ENCODE peak calls at places on chromosomes 16 and 17, in eight cellular contexts. B, R, J, U, H, E, C and K are unnamed samples.
A peak's percentile ranks its signal among the peaks of the same experiment; 100 is the strongest.

GRCh38 chr17:74541176-74542111 is 4.5 kb downstream of the CD300C start:
- DNase-seq in E (no peak), B (no peak), U (no peak), J (no peak), C (no peak), H (no peak), R (no peak), K (no peak)

GRCh38 chr17:31398381-31399275 is 7.2 kb downstream of the RAB11FIP4 start:
- DNase-seq in B (no peak), C (no peak), H (no peak), U (no peak), J (no peak), E (peak; percentile 22), R (no peak), K (no peak)

GRCh38 chr17:80696964-80697363 is 152.3 kb downstream of the RPTOR start:
- DNase-seq in J (no peak), C (no peak), B (no peak), H (no peak), R (no peak), U (no peak), E (no peak), K (no peak)

GRCh38 chr17:75313941-75314550 is 24.8 kb upstream of the SLC25A19 start:
- DNase-seq in B (no peak), R (no peak), U (peak; percentile 53), H (no peak), E (no peak), J (peak; percentile 48), C (peak; percentile 30), K (no peak)

GRCh38 chr16:1057252-1057932 is 15.2 kb upstream of the SSTR5 start:
- DNase-seq in C (no peak), B (no peak), H (no peak), U (no peak), J (no peak), R (no peak), E (no peak), K (no peak)

GRCh38 chr16:85153656-85154091 is 41.4 kb upstream of the CIBAR2 start:
- DNase-seq in C (no peak), J (no peak), E (no peak), R (no peak), B (no peak), U (no peak), H (no peak), K (no peak)

GRCh38 chr16:56538331-56538730 is 18.5 kb upstream of the BBS2 start:
- DNase-seq in U (no peak), J (no peak), B (no peak), C (no peak), H (no peak), E (no peak), R (no peak), K (no peak)

GRCh38 chr17:66220079-66220835 is 9.0 kb downstream of the APOH start:
- DNase-seq in E (no peak), B (no peak), J (no peak), R (no peak), U (no peak), H (no peak), C (no peak), K (no peak)

GRCh38 chr16:79092846-79093245 is 507.7 kb downstream of the MAF start:
- DNase-seq in U (no peak), B (no peak), E (no peak), C (no peak), J (no peak), H (no peak), R (no peak), K (no peak)

GRCh38 chr16:79090966-79091365 is 509.6 kb downstream of the MAF start:
- DNase-seq in U (no peak), C (no peak), H (no peak), B (no peak), R (no peak), E (no peak), J (no peak), K (no peak)

GRCh38 chr16:79093554-79093967 is 507.0 kb downstream of the MAF start:
- DNase-seq in J (peak; percentile 52), U (no peak), C (no peak), R (no peak), E (no peak), H (no peak), B (no peak), K (no peak)

GRCh38 chr16:79088971-79089370 is 511.6 kb downstream of the MAF start:
- DNase-seq in E (no peak), U (no peak), B (no peak), C (no peak), R (no peak), H (no peak), J (no peak), K (no peak)

GRCh38 chr16:79089735-79090284 is 510.7 kb downstream of the MAF start:
- DNase-seq in U (no peak), E (no peak), C (no peak), J (no peak), B (peak; percentile 9), H (no peak), R (no peak), K (peak; percentile 22)
- H3K4me3 ChIP-seq in U (no peak overlapping the region), E (no peak overlapping the region), C (no peak overlapping the region), J (no peak overlapping the region), B (peak overlapping the region; percentile 23), H (no peak overlapping the region), R (peak overlapping the region; percentile 6), K (no peak overlapping the region)

GRCh38 chr16:11374255-11374654 is 29.0 kb downstream of the RMI2 start:
- DNase-seq in E (no peak), H (no peak), U (no peak), R (no peak), C (no peak), J (no peak), B (no peak), K (no peak)

GRCh38 chr16:11367483-11367906 is 22.2 kb downstream of the RMI2 start:
- DNase-seq in E (no peak), B (no peak), C (no peak), U (no peak), J (no peak), R (no peak), H (no peak), K (no peak)

GRCh38 chr16:11370084-11370931 is 25.0 kb downstream of the RMI2 start:
- DNase-seq in E (no peak), B (peak; percentile 57), U (peak; percentile 11), C (no peak), R (no peak), J (peak; percentile 62), H (no peak), K (peak; percentile 48)

GRCh38 chr16:11372924-11373306 is 27.7 kb downstream of the RMI2 start:
- DNase-seq in J (peak; percentile 18), C (no peak), B (no peak), U (no peak), R (no peak), H (no peak), E (no peak), K (no peak)

DNA sequence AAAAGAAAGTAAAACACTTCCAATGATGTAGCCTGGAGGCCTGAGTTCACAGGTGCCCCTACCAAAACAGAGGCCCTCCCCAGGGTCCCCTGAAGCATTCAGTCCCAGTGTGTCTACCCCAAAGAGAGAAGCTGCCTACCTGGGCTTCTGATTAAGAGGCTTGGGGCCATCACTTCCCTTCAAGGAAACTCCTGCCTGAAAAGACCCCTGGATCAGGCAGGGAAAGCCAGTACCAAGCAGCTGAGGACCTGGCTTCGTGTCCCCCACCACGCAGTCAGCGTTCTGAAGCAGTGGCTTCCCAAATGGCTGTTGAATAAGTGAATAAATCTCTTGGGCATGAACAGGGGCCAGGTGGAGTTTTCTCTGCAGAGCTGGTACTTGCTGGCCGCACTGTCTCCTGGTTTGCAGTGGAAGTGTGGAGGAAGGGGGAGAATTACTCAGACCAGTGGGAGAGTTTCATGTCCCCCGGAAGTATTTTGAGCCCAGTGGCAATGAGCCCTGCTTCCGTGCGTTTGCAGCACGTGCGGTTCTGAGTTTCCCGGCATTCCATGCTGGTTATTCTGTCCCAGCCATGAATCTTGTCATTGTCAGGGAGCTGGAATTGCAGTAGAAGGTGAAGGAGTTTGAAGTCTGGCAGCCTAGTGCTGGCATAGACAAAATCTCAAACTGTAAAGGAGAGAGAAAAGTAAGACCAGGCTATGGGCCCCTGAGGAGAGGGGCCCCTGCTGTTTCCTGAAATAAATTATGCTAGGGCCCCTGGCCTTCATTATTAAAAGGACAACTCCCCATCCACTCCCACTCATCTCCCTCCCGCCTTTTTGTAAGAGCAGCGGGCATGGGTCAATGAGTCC is 27.0 kb downstream of the RMI2 start:
- DNase-seq in C (no peak), B (no peak), R (no peak), H (no peak), U (no peak), E (no peak), J (peak; percentile 12), K (no peak)
- TF ChIP-seq CTCF in C (no peak), B (no peak), R (no peak), H (no peak), U (no peak), E (no peak), J (no peak), K (no peak)

GRCh38 chr17:44496815-44497214 is 6.4 kb downstream of the GPATCH8 start:
- DNase-seq in H (no peak), J (no peak), E (no peak), C (no peak), R (no peak), U (peak; percentile 79), B (no peak), K (no peak)

GRCh38 chr17:44503080-44503842 is at the start of gene GPATCH8:
- DNase-seq in H (peak; percentile 95), C (peak; percentile 77), U (peak; percentile 95), E (peak; percentile 84), B (peak; percentile 91), J (peak; percentile 96), R (peak; percentile 85), K (peak; percentile 87)

GRCh38 chr17:44502598-44503079 is 567 bp downstream of the GPATCH8 start:
- DNase-seq in E (no peak), J (no peak), C (no peak), U (no peak), B (no peak), R (no peak), H (peak; percentile 15), K (no peak)

GRCh38 chr17:44501866-44502265 is 1.3 kb downstream of the GPATCH8 start:
- DNase-seq in B (no peak), E (no peak), C (no peak), U (no peak), R (no peak), H (peak; percentile 26), J (no peak), K (no peak)

DNA sequence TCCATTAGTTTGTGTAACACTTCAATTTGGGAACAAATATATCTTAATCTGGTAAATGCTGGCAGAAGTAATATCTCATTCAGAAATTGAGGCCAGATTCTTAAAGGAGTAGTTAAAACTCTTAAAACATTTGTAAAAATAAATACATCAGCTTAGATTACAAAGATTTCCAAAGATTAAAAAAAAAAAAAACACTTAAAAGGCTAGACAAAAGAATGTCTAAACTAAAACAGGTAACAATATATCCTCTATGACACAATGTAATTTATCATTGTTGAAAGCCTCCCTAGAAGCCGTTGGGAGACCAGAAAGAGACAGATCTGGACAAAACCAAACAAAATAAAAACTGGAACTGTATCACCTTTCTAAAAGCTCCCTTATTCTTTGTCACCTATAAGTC is 3.5 kb downstream of the GPATCH8 start:
- DNase-seq in B (no peak), J (no peak), R (no peak), U (no peak), C (no peak), H (no peak), E (no peak), K (no peak)
- H3K4me3 ChIP-seq in B (peak overlapping the region; percentile 39), J (no peak overlapping the region), R (no peak overlapping the region), U (no peak overlapping the region), C (no peak overlapping the region), H (no peak overlapping the region), E (no peak overlapping the region), K (no peak overlapping the region)

GRCh38 chr17:14808425-14808824 is 456.7 kb downstream of the PMP22 start:
- DNase-seq in J (no peak), E (no peak), R (no peak), H (no peak), B (no peak), U (no peak), C (no peak), K (no peak)

GRCh38 chr17:14815079-14815478 is 450.0 kb downstream of the PMP22 start:
- DNase-seq in J (no peak), R (no peak), B (no peak), C (no peak), E (no peak), H (no peak), U (no peak), K (no peak)

GRCh38 chr17:14818469-14818868 is 446.7 kb downstream of the PMP22 start:
- DNase-seq in B (no peak), C (no peak), E (no peak), H (no peak), J (no peak), U (no peak), R (no peak), K (no peak)

GRCh38 chr17:14813649-14814048 is 451.5 kb downstream of the PMP22 start:
- DNase-seq in B (no peak), U (no peak), E (no peak), H (no peak), J (no peak), C (no peak), R (no peak), K (no peak)
- TF ChIP-seq CTCF in B (no peak), U (peak; percentile 12), E (no peak), H (no peak), J (no peak), C (no peak), R (no peak), K (peak; percentile 47)